ENCODE peak calls at places on chromosomes 3 and 15, in five cellular contexts. One of them, this sample, is unnamed.

GRCh38 chr3:142211034-142211433 is 14.4 kb downstream of the GK5 start:
- DNase-seq in NCI-H748 treated with DMSO at 0.1 percent for 48 hours: no peak
- DNase-seq in GM10248: no peak
- DNase-seq in AG08396: no peak
- DNase-seq in cardiac fibroblast: peak
- DNase-seq in this sample: peak

GRCh38 chr3:133820129-133820528 is 14.5 kb downstream of the SRPRB start:
- DNase-seq in NCI-H748 treated with DMSO at 0.1 percent for 48 hours: no peak
- DNase-seq in GM10248: no peak
- DNase-seq in AG08396: no peak
- DNase-seq in cardiac fibroblast: no peak
- DNase-seq in this sample: no peak

GRCh38 chr3:52399131-52399530 is 45.8 kb downstream of the SEMA3G start:
- DNase-seq in NCI-H748 treated with DMSO at 0.1 percent for 48 hours: no peak
- DNase-seq in GM10248: no peak
- DNase-seq in AG08396: no peak
- DNase-seq in cardiac fibroblast: no peak
- DNase-seq in this sample: no peak

GRCh38 chr3:24615177-24615576 is 120.5 kb upstream of the THRB start:
- DNase-seq in NCI-H748 treated with DMSO at 0.1 percent for 48 hours: no peak
- DNase-seq in GM10248: no peak
- DNase-seq in AG08396: no peak
- DNase-seq in cardiac fibroblast: no peak
- DNase-seq in this sample: no peak

GRCh38 chr3:117868766-117869165 is 1159.2 kb downstream of the TUSC7 start:
- DNase-seq in NCI-H748 treated with DMSO at 0.1 percent for 48 hours: no peak
- DNase-seq in GM10248: no peak
- DNase-seq in AG08396: no peak
- DNase-seq in cardiac fibroblast: no peak
- DNase-seq in this sample: no peak

GRCh38 chr15:87944687-87945086 is 311.9 kb downstream of the NTRK3 start:
- DNase-seq in NCI-H748 treated with DMSO at 0.1 percent for 48 hours: no peak
- DNase-seq in GM10248: no peak
- DNase-seq in AG08396: no peak
- DNase-seq in cardiac fibroblast: no peak
- DNase-seq in this sample: no peak

GRCh38 chr15:52008698-52009434 is 10.2 kb upstream of the MAPK6 start:
- DNase-seq in NCI-H748 treated with DMSO at 0.1 percent for 48 hours: peak
- DNase-seq in GM10248: no peak
- DNase-seq in AG08396: no peak
- DNase-seq in cardiac fibroblast: no peak
- DNase-seq in this sample: peak

GRCh38 chr15:50024183-50024795 is 94.7 kb downstream of the ATP8B4 start:
- DNase-seq in NCI-H748 treated with DMSO at 0.1 percent for 48 hours: no peak
- DNase-seq in GM10248: no peak
- DNase-seq in AG08396: no peak
- DNase-seq in cardiac fibroblast: peak
- DNase-seq in this sample: no peak

GRCh38 chr15:73369073-73369694 is 426 bp upstream of the HCN4 start:
- DNase-seq in NCI-H748 treated with DMSO at 0.1 percent for 48 hours: no peak
- DNase-seq in GM10248: no peak
- DNase-seq in AG08396: no peak
- DNase-seq in cardiac fibroblast: no peak
- DNase-seq in this sample: no peak

GRCh38 chr15:71962537-71962936 is 152.2 kb downstream of the NR2E3 start:
- DNase-seq in NCI-H748 treated with DMSO at 0.1 percent for 48 hours: no peak
- DNase-seq in GM10248: no peak
- DNase-seq in AG08396: no peak
- DNase-seq in cardiac fibroblast: no peak
- DNase-seq in this sample: no peak

GRCh38 chr3:177528306-177529070 is 331.2 kb upstream of the TBL1XR1 start:
- DNase-seq in NCI-H748 treated with DMSO at 0.1 percent for 48 hours: no peak
- DNase-seq in GM10248: no peak
- DNase-seq in AG08396: no peak
- DNase-seq in cardiac fibroblast: no peak
- DNase-seq in this sample: no peak

GRCh38 chr3:194384569-194385001 is 14.5 kb downstream of the GP5 start:
- DNase-seq in NCI-H748 treated with DMSO at 0.1 percent for 48 hours: no peak
- DNase-seq in GM10248: no peak
- DNase-seq in AG08396: no peak
- DNase-seq in cardiac fibroblast: no peak
- DNase-seq in this sample: no peak

GRCh38 chr15:89677381-89677780 is 1.8 kb downstream of the PLIN1 start:
- DNase-seq in NCI-H748 treated with DMSO at 0.1 percent for 48 hours: no peak
- DNase-seq in GM10248: no peak
- DNase-seq in AG08396: no peak
- DNase-seq in cardiac fibroblast: no peak
- DNase-seq in this sample: no peak

This sample was measured in mesendoderm.